ENCODE peak calls at places on chromosome 16, in five cellular contexts. One of them, this sample, is unnamed.

GRCh38 chr16:26981266-26981938 is 85.3 kb upstream of the C16orf82 start:
- DNase-seq in mucosa of descending colon: no peak
- DNase-seq in uterus: no peak
- DNase-seq in hepatic stellate cell: peak
- DNase-seq in activated naive CD4-positive, alpha-beta T cell: no peak
- DNase-seq in this sample: no peak

GRCh38 chr16:85856054-85856453 is 42.9 kb upstream of the IRF8 start:
- DNase-seq in uterus: no peak
- DNase-seq in activated naive CD4-positive, alpha-beta T cell: no peak
- DNase-seq in mucosa of descending colon: no peak
- DNase-seq in hepatic stellate cell: no peak
- DNase-seq in this sample: no peak

GRCh38 chr16:77816293-77816692 is 27.9 kb downstream of the VAT1L start:
- DNase-seq in uterus: no peak
- DNase-seq in activated naive CD4-positive, alpha-beta T cell: no peak
- DNase-seq in hepatic stellate cell: no peak
- DNase-seq in mucosa of descending colon: no peak
- DNase-seq in this sample: no peak

GRCh38 chr16:5621826-5622225 is 524.2 kb upstream of the EEF2KMT start:
- DNase-seq in uterus: no peak
- DNase-seq in activated naive CD4-positive, alpha-beta T cell: no peak
- DNase-seq in hepatic stellate cell: no peak
- DNase-seq in mucosa of descending colon: no peak
- DNase-seq in this sample: no peak

GRCh38 chr16:75626806-75627205 is 3.7 kb upstream of the ADAT1 start:
- DNase-seq in hepatic stellate cell: no peak
- DNase-seq in mucosa of descending colon: no peak
- DNase-seq in uterus: no peak
- DNase-seq in activated naive CD4-positive, alpha-beta T cell: no peak
- DNase-seq in this sample: no peak

GRCh38 chr16:275786-276232 is at the start of gene RGS11:
- DNase-seq in uterus: no peak
- DNase-seq in hepatic stellate cell: no peak
- DNase-seq in mucosa of descending colon: no peak
- DNase-seq in activated naive CD4-positive, alpha-beta T cell: no peak
- DNase-seq in this sample: no peak

GRCh38 chr16:85902366-85903155 is 3.6 kb downstream of the IRF8 start:
- DNase-seq in mucosa of descending colon: peak
- DNase-seq in hepatic stellate cell: no peak
- DNase-seq in uterus: no peak
- DNase-seq in activated naive CD4-positive, alpha-beta T cell: no peak
- DNase-seq in this sample: no peak

GRCh38 chr16:85774136-85774535 is 23.2 kb upstream of the C16orf74 start:
- DNase-seq in mucosa of descending colon: no peak
- DNase-seq in uterus: no peak
- DNase-seq in activated naive CD4-positive, alpha-beta T cell: no peak
- DNase-seq in hepatic stellate cell: no peak
- DNase-seq in this sample: no peak

GRCh38 chr16:67661101-67661661 is 421 bp downstream of the PARD6A start:
- DNase-seq in activated naive CD4-positive, alpha-beta T cell: no peak
- DNase-seq in hepatic stellate cell: peak
- DNase-seq in mucosa of descending colon: no peak
- DNase-seq in uterus: no peak
- DNase-seq in this sample: no peak

GRCh38 chr16:66299349-66299748 is 67.1 kb upstream of the CDH5 start:
- DNase-seq in activated naive CD4-positive, alpha-beta T cell: no peak
- DNase-seq in uterus: no peak
- DNase-seq in hepatic stellate cell: no peak
- DNase-seq in mucosa of descending colon: no peak
- DNase-seq in this sample: no peak

GRCh38 chr16:7200320-7200719 is 132.3 kb upstream of the RBFOX1 start:
- DNase-seq in activated naive CD4-positive, alpha-beta T cell: no peak
- DNase-seq in hepatic stellate cell: no peak
- DNase-seq in mucosa of descending colon: no peak
- DNase-seq in uterus: no peak
- DNase-seq in this sample: no peak

GRCh38 chr16:81586421-81586820 is 141.8 kb downstream of the CMIP start:
- DNase-seq in activated naive CD4-positive, alpha-beta T cell: no peak
- DNase-seq in uterus: no peak
- DNase-seq in hepatic stellate cell: no peak
- DNase-seq in mucosa of descending colon: no peak
- DNase-seq in this sample: no peak

GRCh38 chr16:69324013-69324531 is 6.3 kb downstream of the PDF start:
- DNase-seq in activated naive CD4-positive, alpha-beta T cell: no peak
- DNase-seq in mucosa of descending colon: peak
- DNase-seq in hepatic stellate cell: no peak
- DNase-seq in uterus: peak
- DNase-seq in this sample: no peak